ENCODE peak calls at places on chromosome 6, in four cellular contexts. U, V, Q and N are unnamed samples.

GRCh38 chr6:105346052-105346451 is 56.8 kb downstream of the PREP start:
- DNase-seq in U (no peak), V (no peak), Q (peak; percentile 79), N (peak; percentile 88)

GRCh38 chr6:44649365-44650025 is 262.0 kb downstream of the CDC5L start:
- DNase-seq in U (no peak), V (no peak), Q (peak; percentile 77), N (no peak)

GRCh38 chr6:144675231-144675861 is 390.2 kb downstream of the UTRN start:
- DNase-seq in U (no peak), V (no peak), Q (peak; percentile 78), N (peak; percentile 88)

GRCh38 chr6:161353208-161353613 is 79.3 kb upstream of the AGPAT4 start:
- DNase-seq in U (no peak), V (no peak), Q (no peak), N (no peak)

GRCh38 chr6:97462031-97462430 is 179.0 kb upstream of the MMS22L start:
- DNase-seq in U (no peak), V (no peak), Q (no peak), N (no peak)

GRCh38 chr6:26311012-26311384 is 54.0 kb upstream of the BTN3A2 start:
- DNase-seq in U (no peak), V (no peak), Q (peak; percentile 61), N (peak; percentile 68)

GRCh38 chr6:139625998-139626975 is 251.8 kb upstream of the CITED2 start:
- DNase-seq in U (no peak), V (no peak), Q (no peak), N (no peak)

GRCh38 chr6:110367825-110368224 is 9.7 kb upstream of the METTL24 start:
- DNase-seq in U (no peak), V (no peak), Q (no peak), N (no peak)

GRCh38 chr6:7721654-7722053 is 4.2 kb upstream of the BMP6 start:
- DNase-seq in U (no peak), V (peak; percentile 57), Q (peak; percentile 34), N (no peak)

GRCh38 chr6:56445818-56446217 is 196.9 kb downstream of the DST start:
- DNase-seq in U (no peak), V (no peak), Q (no peak), N (no peak)

GRCh38 chr6:111041917-111042316 is 45.4 kb upstream of the SLC16A10 start:
- DNase-seq in U (no peak), V (no peak), Q (no peak), N (no peak)

GRCh38 chr6:104527761-104528415 is 331.8 kb downstream of the HACE1 start:
- DNase-seq in U (peak; percentile 70), V (no peak), Q (peak; percentile 34), N (no peak)

GRCh38 chr6:167501831-167502385 is 177.0 kb downstream of the TTLL2 start:
- DNase-seq in U (no peak), V (no peak), Q (peak; percentile 8), N (no peak)

GRCh38 chr6:24436979-24437378 is 34.2 kb downstream of the MRS2 start:
- DNase-seq in U (no peak), V (no peak), Q (no peak), N (no peak)

GRCh38 chr6:163302747-163303146 is 111.8 kb upstream of the QKI start:
- DNase-seq in U (no peak), V (no peak), Q (no peak), N (no peak)

GRCh38 chr6:93849857-93850256 is 430.5 kb upstream of the EPHA7 start:
- DNase-seq in U (no peak), V (no peak), Q (peak; percentile 46), N (no peak)

GRCh38 chr6:77231438-77232305 is 231.6 kb downstream of the HTR1B start:
- DNase-seq in U (no peak), V (no peak), Q (peak; percentile 8), N (no peak)

GRCh38 chr6:106448000-106448426 is 87.5 kb downstream of the CRYBG1 start:
- DNase-seq in U (no peak), V (peak; percentile 41), Q (no peak), N (no peak)

GRCh38 chr6:39347906-39348585 is 25.5 kb upstream of the KCNK16 start:
- DNase-seq in U (peak; percentile 84), V (peak; percentile 83), Q (peak; percentile 63), N (peak; percentile 28)

GRCh38 chr6:149750136-149750609 is 632 bp downstream of the PCMT1 start:
- DNase-seq in U (peak; percentile 72), V (peak; percentile 63), Q (peak; percentile 52), N (peak; percentile 15)

GRCh38 chr6:105226598-105227291 is 46.9 kb upstream of the POPDC3 start:
- DNase-seq in U (no peak), V (no peak), Q (no peak), N (no peak)

GRCh38 chr6:150719099-150719767 is 119.5 kb downstream of the PLEKHG1 start:
- DNase-seq in U (no peak), V (no peak), Q (no peak), N (no peak)

GRCh38 chr6:5950448-5950847 is 56.3 kb downstream of the NRN1 start:
- DNase-seq in U (no peak), V (peak; percentile 34), Q (peak; percentile 35), N (no peak)

DNA sequence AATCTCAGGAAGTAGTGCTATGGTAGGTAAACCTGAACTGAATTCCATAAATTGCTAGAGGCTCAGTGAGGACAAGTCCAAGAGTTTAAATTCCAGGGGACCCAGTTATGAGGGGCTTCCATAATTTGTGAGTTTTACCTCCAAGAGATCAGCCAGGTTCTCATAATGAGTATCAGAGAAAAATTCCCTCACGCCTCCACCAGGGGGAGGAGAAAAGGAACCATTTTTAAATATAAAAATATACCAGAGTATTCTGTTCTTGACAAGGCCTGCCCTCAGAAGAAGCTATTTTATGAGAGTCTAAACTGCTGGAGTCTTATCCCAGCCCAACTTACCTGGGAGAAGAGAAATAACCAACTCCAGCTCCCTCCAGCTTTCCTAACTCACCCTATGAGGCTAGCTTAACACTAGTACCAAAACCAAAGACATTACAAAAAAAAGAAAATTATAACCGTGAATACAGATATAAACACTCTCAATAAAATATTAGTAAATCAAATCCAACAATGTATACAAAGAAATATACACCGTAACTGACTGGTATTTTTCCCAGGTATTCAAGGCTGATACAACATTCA is 158.7 kb downstream of the TFAP2A start:
- DNase-seq in U (no peak), V (peak; percentile 15), Q (no peak), N (no peak)
- TF ChIP-seq CTCF in U (no peak), V (no peak), Q (peak; percentile 41), N (peak; percentile 66)

GRCh38 chr6:92121228-92121627 is 1298.1 kb downstream of the EPHA7 start:
- DNase-seq in U (no peak), V (no peak), Q (no peak), N (no peak)

GRCh38 chr6:92124126-92124525 is 1295.2 kb downstream of the EPHA7 start:
- DNase-seq in U (no peak), V (no peak), Q (peak; percentile 54), N (peak; percentile 46)

GRCh38 chr6:92126088-92126487 is 1293.3 kb downstream of the EPHA7 start:
- DNase-seq in U (no peak), V (no peak), Q (no peak), N (no peak)

GRCh38 chr6:92125681-92126080 is 1293.7 kb downstream of the EPHA7 start:
- DNase-seq in U (no peak), V (no peak), Q (no peak), N (no peak)

DNA sequence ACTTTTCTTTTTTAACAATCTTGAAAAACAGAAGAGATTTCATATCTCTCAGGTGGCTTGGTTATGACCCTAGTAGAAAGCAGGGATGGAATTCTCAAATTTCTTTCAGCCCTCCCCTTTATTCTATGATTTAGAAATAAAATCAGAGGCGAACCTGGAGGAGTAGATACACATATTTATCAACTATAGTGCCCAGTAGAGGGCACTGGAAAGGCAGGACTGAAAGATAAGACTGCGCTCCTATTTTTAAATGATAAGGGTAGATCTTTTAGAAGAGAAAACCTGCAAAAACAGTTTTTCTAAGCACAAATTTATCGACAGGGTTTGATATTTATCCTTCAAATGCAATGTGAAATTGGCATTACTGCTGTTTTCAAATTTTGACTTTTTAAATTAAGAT is 1296.6 kb downstream of the EPHA7 start:
- DNase-seq in U (no peak), V (no peak), Q (peak; percentile 2), N (peak; percentile 28)
- TF ChIP-seq CTCF in U (peak; percentile 57), V (no peak), Q (peak; percentile 30), N (peak; percentile 48)

DNA sequence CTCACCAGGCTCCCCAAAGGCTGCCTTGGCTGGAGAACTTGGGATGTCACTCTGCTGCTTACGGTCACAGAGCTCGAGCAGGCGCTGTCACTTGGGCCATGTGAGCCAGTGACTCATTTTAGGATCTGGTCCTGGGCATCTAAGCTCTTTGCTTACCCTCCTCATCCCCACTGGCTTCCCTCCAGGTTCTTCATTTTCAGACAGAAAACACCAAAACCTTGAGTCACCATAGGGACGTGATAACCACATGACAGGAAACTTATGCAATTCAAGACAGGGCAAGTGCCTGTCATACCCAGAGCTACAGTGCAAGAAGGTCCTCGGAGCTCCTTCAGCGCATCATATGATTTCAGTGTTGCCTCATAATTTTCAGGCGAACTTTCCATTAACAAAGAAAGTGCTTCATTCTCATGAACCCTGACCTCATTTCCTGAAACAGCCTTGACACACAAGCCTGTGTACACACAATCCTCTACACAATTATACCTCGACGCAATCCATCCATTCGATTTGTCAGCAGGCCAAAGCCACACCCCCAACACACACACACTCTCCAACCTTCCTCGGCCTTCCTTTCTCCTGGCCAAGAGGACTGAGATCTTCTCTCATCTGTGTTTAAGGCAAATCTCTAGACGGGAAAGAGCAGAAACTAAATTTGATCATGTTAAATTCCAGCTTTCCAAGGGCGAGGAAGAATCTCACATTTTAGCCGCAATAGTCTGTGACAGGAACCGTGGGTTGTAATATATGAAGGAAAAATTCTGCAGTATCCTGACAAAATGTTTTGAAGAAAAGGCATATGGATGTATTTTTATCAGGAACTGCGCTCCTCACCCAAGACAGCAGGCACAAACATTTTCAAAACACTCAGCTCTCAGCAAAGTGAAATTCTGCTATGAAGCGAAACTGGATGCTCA is 25.3 kb downstream of the TBC1D7 start:
- DNase-seq in U (peak; percentile 84), V (peak; percentile 66), Q (peak; percentile 90), N (peak; percentile 98)
- TF ChIP-seq CTCF in U (no peak), V (no peak), Q (no peak), N (no peak)

GRCh38 chr6:34414999-34415858 is 10.6 kb downstream of the RPS10 start:
- DNase-seq in U (peak; percentile 87), V (peak; percentile 54), Q (peak; percentile 78), N (peak; percentile 45)
- TF ChIP-seq CTCF in U (peak; percentile 76), V (peak; percentile 24), Q (peak; percentile 61), N (peak; percentile 77)

GRCh38 chr6:3825851-3826581 is 23.2 kb upstream of the FAM50B start:
- DNase-seq in U (peak; percentile 99), V (no peak), Q (peak; percentile 98), N (peak; percentile 93)

GRCh38 chr6:3822747-3823445 is 26.3 kb upstream of the FAM50B start:
- DNase-seq in U (no peak), V (no peak), Q (no peak), N (peak; percentile 66)

GRCh38 chr6:3829285-3829684 is 19.9 kb upstream of the FAM50B start:
- DNase-seq in U (peak; percentile 21), V (no peak), Q (no peak), N (no peak)

GRCh38 chr6:3823671-3824070 is 25.5 kb upstream of the FAM50B start:
- DNase-seq in U (no peak), V (no peak), Q (no peak), N (no peak)

DNA sequence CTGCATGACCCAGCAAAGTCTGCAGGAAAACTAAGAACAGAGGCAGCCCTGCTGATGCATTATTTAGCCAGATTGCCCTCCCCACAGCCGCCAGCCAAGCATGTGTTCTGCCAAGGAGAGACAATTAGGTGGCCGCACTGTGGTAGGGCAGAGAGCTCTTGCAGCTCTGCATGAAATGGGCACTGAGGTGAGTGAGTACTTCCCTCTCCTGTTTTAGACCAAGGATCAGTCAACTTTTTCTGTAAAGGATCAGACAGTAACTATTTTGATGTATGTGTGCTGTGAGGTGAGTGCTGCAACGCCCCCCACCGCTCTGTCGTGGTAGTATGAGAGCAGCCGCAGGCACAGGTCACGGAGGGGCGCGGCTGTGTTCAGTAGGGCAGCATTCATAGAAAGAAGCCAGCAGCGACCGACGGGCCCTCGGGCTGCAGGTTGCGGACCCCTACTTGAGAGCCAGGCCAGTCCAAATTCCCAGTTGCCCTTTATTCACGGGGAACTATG is 23.8 kb upstream of the FAM50B start:
- DNase-seq in U (peak; percentile 90), V (no peak), Q (peak; percentile 74), N (no peak)
- TF ChIP-seq CTCF in U (peak; percentile 57), V (no peak), Q (peak; percentile 62), N (peak; percentile 74)